ENCODE peak calls at places on chromosomes 7 and 10, in ten cellular contexts. K is RWPE1, H is fibroblast of lung, I is psoas muscle, P is colonic mucosa, B is WTC11, X is MM.1S, M is tibial artery, S is cardiac muscle cell, L is choroid plexus epithelial cell. Q is an unnamed sample.

GRCh38 chr10:75977146-75977545 is 545.7 kb downstream of the LRMDA start:
- DNase-seq in K (no peak), H (peak; percentile 15), I (no peak), P (no peak), B (no peak), X (no peak), M (no peak), S (no peak), L (no peak), Q (no peak)

GRCh38 chr10:100972904-100973535 is 3.7 kb downstream of the SEMA4G start:
- DNase-seq in K (no peak), H (no peak), I (no peak), P (no peak), B (no peak), X (no peak), M (no peak), S (no peak), L (no peak), Q (no peak)

GRCh38 chr7:98281757-98282652 is 519 bp downstream of the BRI3 start:
- DNase-seq in K (no peak), H (no peak), I (peak; percentile 62), P (peak; percentile 61), B (no peak), X (no peak), M (no peak), S (no peak), L (no peak), Q (no peak)

GRCh38 chr7:75808106-75808505 is 5.5 kb downstream of the CCL24 start:
- DNase-seq in K (no peak), H (no peak), I (no peak), P (no peak), B (no peak), X (no peak), M (no peak), S (no peak), L (peak; percentile 20), Q (no peak)

GRCh38 chr10:19819419-19820033 is 3.3 kb downstream of the PLXDC2 start:
- DNase-seq in K (peak; percentile 64), H (peak; percentile 76), I (no peak), P (peak; percentile 71), B (no peak), X (peak; percentile 42), M (peak; percentile 59), S (peak; percentile 39), L (peak; percentile 76), Q (peak; percentile 48)

GRCh38 chr10:125116652-125117310 is 43.6 kb downstream of the CTBP2 start:
- DNase-seq in K (no peak), H (no peak), I (no peak), P (no peak), B (no peak), X (no peak), M (no peak), S (no peak), L (no peak), Q (no peak)

GRCh38 chr10:121684276-121684675 is 86.0 kb upstream of the FGFR2 start:
- DNase-seq in K (no peak), H (peak; percentile 4), I (no peak), P (no peak), B (no peak), X (no peak), M (no peak), S (no peak), L (peak; percentile 20), Q (no peak)

GRCh38 chr10:120581496-120581895 is 124.5 kb downstream of the PLPP4 start:
- DNase-seq in K (no peak), H (no peak), I (no peak), P (no peak), B (peak; percentile 38), X (no peak), M (no peak), S (no peak), L (no peak), Q (no peak)

GRCh38 chr7:132998763-132999162 is 83.1 kb downstream of the CHCHD3 start:
- DNase-seq in K (no peak), H (no peak), I (no peak), P (no peak), B (no peak), X (no peak), M (no peak), S (no peak), L (peak; percentile 26), Q (no peak)

GRCh38 chr7:100358027-100358856 is at the start of gene PILRB:
- DNase-seq in K (no peak), H (no peak), I (no peak), P (no peak), B (no peak), X (no peak), M (no peak), S (no peak), L (no peak), Q (no peak)
- TF ChIP-seq CTCF in K (no peak), H (peak; percentile 9), I (no peak), P (no peak), B (no peak), X (no peak), M (no peak), S (peak; percentile 7), L (peak; percentile 22), Q (peak; percentile 35)

DNA sequence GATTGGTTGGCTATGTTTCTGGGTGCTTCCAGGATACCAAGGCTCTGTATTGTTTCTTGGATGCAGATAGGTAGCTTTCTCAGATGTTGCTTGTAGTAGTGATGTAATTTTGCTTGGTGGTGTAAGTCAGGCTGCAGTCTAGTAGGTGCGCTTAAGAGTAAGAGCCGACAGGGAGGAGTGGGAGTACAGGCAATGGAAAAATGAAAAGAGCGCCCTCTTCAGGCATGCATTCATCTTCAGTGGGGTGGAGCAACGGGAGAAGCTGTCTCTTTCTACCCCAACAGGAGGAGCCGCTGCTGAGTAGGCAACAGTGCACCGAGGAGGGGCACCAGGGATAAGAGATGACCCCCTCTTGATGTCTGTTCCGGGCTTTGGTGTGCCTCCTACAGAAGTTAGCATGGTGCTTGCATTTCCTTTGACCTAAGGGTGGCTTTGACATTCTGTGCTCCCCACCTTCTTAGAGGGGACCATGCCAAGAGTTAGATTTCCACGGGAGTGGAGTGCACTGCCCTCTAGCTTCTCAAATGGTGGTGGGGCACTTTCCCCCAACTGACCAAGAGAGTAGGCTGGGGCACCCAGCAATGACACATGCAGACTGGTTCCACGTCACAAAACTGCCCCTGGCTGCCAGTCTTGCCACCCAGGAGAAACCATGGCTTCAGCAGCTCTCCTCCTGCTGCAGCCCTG is 56.1 kb downstream of the ZNF783 start:
- DNase-seq in K (no peak), H (no peak), I (no peak), P (no peak), B (peak; percentile 78), X (no peak), M (no peak), S (no peak), L (no peak), Q (no peak)
- TF ChIP-seq CTCF in K (no peak), H (no peak), I (no peak), P (no peak), B (peak; percentile 29), X (peak; percentile 28), M (no peak), S (no peak), L (peak; percentile 9), Q (no peak)

GRCh38 chr10:110919971-110920881 is 822 bp downstream of the SHOC2 start:
- DNase-seq in K (peak; percentile 27), H (peak; percentile 39), I (no peak), P (peak; percentile 56), B (peak; percentile 21), X (peak; percentile 61), M (peak; percentile 28), S (peak; percentile 60), L (peak; percentile 60), Q (peak; percentile 32)

GRCh38 chr10:110916554-110917346 is 2.2 kb downstream of the BBIP1 start:
- DNase-seq in K (no peak), H (peak; percentile 69), I (no peak), P (no peak), B (no peak), X (no peak), M (no peak), S (no peak), L (peak; percentile 90), Q (no peak)

GRCh38 chr10:110918633-110919348 is at the start of gene BBIP1:
- DNase-seq in K (peak; percentile 97), H (peak; percentile 100), I (peak; percentile 95), P (no peak), B (no peak), X (peak; percentile 100), M (no peak), S (no peak), L (peak; percentile 100), Q (peak; percentile 94)

GRCh38 chr10:110918269-110918632 is 729 bp downstream of the BBIP1 start:
- DNase-seq in K (peak; percentile 99), H (peak; percentile 96), I (no peak), P (peak; percentile 97), B (peak; percentile 98), X (no peak), M (peak; percentile 97), S (peak; percentile 98), L (peak; percentile 98), Q (no peak)

DNA sequence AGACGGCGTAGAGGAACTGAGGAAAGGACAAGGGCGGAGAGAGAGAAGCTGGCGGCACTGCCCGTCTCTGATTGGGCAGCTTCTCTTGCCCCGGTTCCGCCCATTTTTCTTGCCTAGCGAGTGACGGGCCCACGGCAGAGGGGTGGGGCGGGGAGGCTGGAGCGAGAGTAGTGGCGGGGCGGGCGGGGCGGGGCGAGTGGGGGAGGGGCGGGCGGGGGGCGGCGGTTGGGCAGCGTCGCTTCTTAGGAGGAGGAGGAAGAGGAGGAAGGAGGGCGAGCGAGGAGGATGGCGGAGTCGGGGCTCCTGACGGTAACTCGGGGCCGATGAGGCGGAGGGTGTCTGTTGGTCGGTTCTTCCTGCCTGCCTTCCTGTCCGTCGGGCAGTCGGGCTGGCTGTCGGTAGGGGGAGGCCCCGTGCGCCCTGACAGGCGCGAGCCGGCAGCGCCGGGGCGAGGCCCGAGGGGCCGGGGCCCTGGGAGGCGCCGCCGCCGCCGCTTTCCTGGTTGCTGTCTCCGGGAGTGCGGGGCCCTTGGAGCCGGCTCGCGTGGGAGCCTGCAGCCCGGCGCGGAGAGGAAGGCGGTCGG is at the start of gene SHOC2:
- DNase-seq in K (peak; percentile 79), H (no peak), I (peak; percentile 99), P (peak; percentile 99), B (peak; percentile 99), X (peak; percentile 70), M (peak; percentile 99), S (peak; percentile 99), L (no peak), Q (no peak)
- TF ChIP-seq CTCF in K (no peak), H (peak; percentile 28), I (peak; percentile 14), P (no peak), B (no peak), X (peak; percentile 14), M (peak; percentile 24), S (peak; percentile 28), L (peak; percentile 36), Q (peak; percentile 29)

DNA sequence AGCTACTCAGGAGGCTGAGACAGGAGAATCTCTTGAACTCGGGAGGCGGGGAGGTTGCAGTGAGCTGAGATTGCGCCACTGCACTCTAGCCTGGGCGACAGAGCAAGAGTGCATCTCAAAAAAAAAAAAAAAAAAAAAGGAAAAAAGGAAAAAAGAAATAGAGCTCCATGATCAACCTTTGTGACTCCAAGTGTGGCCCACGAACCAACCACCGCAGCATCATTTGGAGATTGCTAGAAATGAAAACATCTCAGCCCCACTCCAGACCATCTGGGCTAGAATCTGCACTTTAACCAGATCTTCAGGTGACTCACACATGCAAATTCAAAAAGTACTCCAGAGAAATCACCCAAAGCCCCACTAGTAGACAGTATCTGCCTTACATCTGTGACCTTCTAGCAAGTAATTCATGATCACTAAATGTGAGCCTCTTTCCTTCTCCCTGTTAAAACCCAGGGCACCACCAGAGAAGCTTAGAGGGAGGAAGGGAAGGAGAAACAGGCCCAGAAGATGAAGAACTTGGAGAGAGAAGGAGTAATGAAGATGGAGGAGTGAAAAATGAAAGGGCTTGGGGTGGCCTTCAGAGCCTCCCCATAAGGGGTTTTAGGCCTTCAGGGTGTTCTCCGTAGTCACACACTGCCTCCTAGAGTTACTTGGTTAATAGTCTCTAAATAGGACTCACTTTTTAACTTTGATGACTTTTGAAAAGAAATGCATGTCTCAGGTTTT is 94.1 kb downstream of the SLC37A3 start:
- DNase-seq in K (no peak), H (peak; percentile 40), I (no peak), P (no peak), B (no peak), X (peak; percentile 63), M (no peak), S (no peak), L (peak; percentile 70), Q (peak; percentile 61)
- TF ChIP-seq CTCF in K (no peak), H (peak; percentile 18), I (peak; percentile 27), P (peak; percentile 26), B (no peak), X (peak; percentile 50), M (no peak), S (peak; percentile 43), L (peak; percentile 60), Q (peak; percentile 49)

Q was measured in GM13977.